ENCODE peak calls at places on chromosomes 3 and 15, in four cellular contexts. D is brain microvascular endothelial cell, Y is OCI-LY7, M is osteoblast. O is an unnamed sample.

GRCh38 chr3:77780621-77781020 is 740.7 kb downstream of the ROBO2 start:
- DNase-seq in D (no peak), Y (no peak), M (no peak), O (no peak)

GRCh38 chr15:87597346-87598052 is 659.0 kb downstream of the NTRK3 start:
- DNase-seq in M (no peak), Y (peak; percentile 1), D (no peak), O (no peak)

GRCh38 chr3:16498130-16498890 is 15.2 kb downstream of the RFTN1 start:
- DNase-seq in D (no peak), Y (peak; percentile 47), M (no peak), O (no peak)

GRCh38 chr15:33021806-33022389 is 172.6 kb downstream of the FMN1 start:
- DNase-seq in Y (peak; percentile 49), M (peak; percentile 93), D (peak; percentile 57), O (peak; percentile 62)

GRCh38 chr3:36729204-36730056 is 34.9 kb downstream of the DCLK3 start:
- DNase-seq in Y (peak; percentile 55), D (peak; percentile 31), M (no peak), O (peak; percentile 40)

GRCh38 chr3:101567528-101568317 is 6.1 kb downstream of the TRMT10C start:
- DNase-seq in Y (no peak), M (no peak), D (no peak), O (no peak)

GRCh38 chr3:181935915-181936314 is 224.2 kb downstream of the SOX2 start:
- DNase-seq in Y (peak; percentile 31), D (no peak), M (no peak), O (no peak)

GRCh38 chr15:101807345-101807945 is 4.1 kb downstream of the OR4F6 start:
- DNase-seq in M (no peak), Y (no peak), D (no peak), O (no peak)

GRCh38 chr3:75985432-75985831 is 200.1 kb upstream of the ZNF717 start:
- DNase-seq in D (no peak), Y (no peak), M (no peak), O (no peak)

GRCh38 chr3:61924065-61924740 is 362.8 kb downstream of the PTPRG start:
- DNase-seq in Y (no peak), D (no peak), M (no peak), O (no peak)

GRCh38 chr15:67116742-67117141 is 51.3 kb downstream of the SMAD3 start:
- DNase-seq in M (no peak), D (no peak), Y (no peak), O (no peak)

GRCh38 chr3:54830658-54831057 is 97.2 kb downstream of the LRTM1 start:
- DNase-seq in M (no peak), Y (peak; percentile 41), D (peak; percentile 14), O (peak; percentile 28)

GRCh38 chr15:72092011-72092410 is 25.9 kb downstream of the MYO9A start:
- DNase-seq in M (no peak), Y (no peak), D (no peak), O (no peak)

GRCh38 chr3:71127463-71128243 is 455.9 kb downstream of the FOXP1 start:
- DNase-seq in M (peak; percentile 55), Y (peak; percentile 44), D (peak; percentile 93), O (no peak)

GRCh38 chr15:67413770-67414429 is 107.0 kb upstream of the C15orf61 start:
- DNase-seq in Y (no peak), D (peak; percentile 48), M (peak; percentile 73), O (no peak)

GRCh38 chr15:71781965-71782265 is 28.4 kb upstream of the NR2E3 start:
- DNase-seq in D (no peak), Y (no peak), M (no peak), O (no peak)

GRCh38 chr3:39414421-39414907 is 7.9 kb downstream of the RPSA start:
- DNase-seq in Y (peak; percentile 38), M (no peak), D (no peak), O (no peak)

GRCh38 chr15:78537266-78537665 is 3.0 kb upstream of the PSMA4 start:
- DNase-seq in D (no peak), Y (no peak), M (no peak), O (no peak)

GRCh38 chr15:85979929-85980328 is 99.7 kb upstream of the AGBL1 start:
- DNase-seq in D (no peak), M (no peak), Y (no peak), O (no peak)

GRCh38 chr3:5295191-5295690 is 107.7 kb downstream of the EDEM1 start:
- DNase-seq in M (no peak), D (no peak), Y (no peak), O (no peak)

GRCh38 chr15:38843736-38844590 is 279.3 kb upstream of the RASGRP1 start:
- DNase-seq in M (peak; percentile 81), D (peak; percentile 61), Y (no peak), O (no peak)

GRCh38 chr3:185658504-185658912 is 72.4 kb downstream of the SENP2 start:
- DNase-seq in Y (no peak), D (peak; percentile 99), M (peak; percentile 88), O (no peak)

GRCh38 chr3:163196815-163197214 is 1700.2 kb downstream of the OTOL1 start:
- DNase-seq in Y (no peak), D (no peak), M (no peak), O (no peak)

GRCh38 chr15:40379853-40380252 is 2.7 kb upstream of the KNSTRN start:
- DNase-seq in M (peak; percentile 98), D (peak; percentile 95), Y (no peak), O (no peak)

GRCh38 chr3:135456182-135456790 is 509.2 kb upstream of the PPP2R3A start:
- DNase-seq in Y (no peak), M (no peak), D (no peak), O (no peak)

GRCh38 chr3:112776000-112776399 is 70.7 kb downstream of the CD200R1L start:
- DNase-seq in M (no peak), D (no peak), Y (no peak), O (no peak)

GRCh38 chr15:90547545-90547944 is 17.8 kb downstream of the CRTC3 start:
- DNase-seq in M (no peak), D (no peak), Y (no peak), O (no peak)

GRCh38 chr3:69425249-69425648 is 39.4 kb upstream of the FRMD4B start:
- DNase-seq in D (no peak), M (no peak), Y (peak; percentile 45), O (peak; percentile 46)

GRCh38 chr3:119257111-119257510 is 16.4 kb upstream of the B4GALT4 start:
- DNase-seq in D (no peak), Y (no peak), M (no peak), O (no peak)

GRCh38 chr15:70715840-70716510 is 47.4 kb downstream of the UACA start:
- DNase-seq in Y (no peak), M (peak; percentile 69), D (peak; percentile 49), O (no peak)

GRCh38 chr15:74175271-74176191 is 2.0 kb downstream of the ISLR start:
- DNase-seq in Y (no peak), M (no peak), D (no peak), O (no peak)

GRCh38 chr15:62739507-62739906 is 303.0 kb upstream of the TPM1 start:
- DNase-seq in Y (no peak), M (peak; percentile 89), D (peak; percentile 29), O (no peak)
- TF ChIP-seq CTCF in Y (no peak), M (no peak), D (no peak), O (no peak)

DNA sequence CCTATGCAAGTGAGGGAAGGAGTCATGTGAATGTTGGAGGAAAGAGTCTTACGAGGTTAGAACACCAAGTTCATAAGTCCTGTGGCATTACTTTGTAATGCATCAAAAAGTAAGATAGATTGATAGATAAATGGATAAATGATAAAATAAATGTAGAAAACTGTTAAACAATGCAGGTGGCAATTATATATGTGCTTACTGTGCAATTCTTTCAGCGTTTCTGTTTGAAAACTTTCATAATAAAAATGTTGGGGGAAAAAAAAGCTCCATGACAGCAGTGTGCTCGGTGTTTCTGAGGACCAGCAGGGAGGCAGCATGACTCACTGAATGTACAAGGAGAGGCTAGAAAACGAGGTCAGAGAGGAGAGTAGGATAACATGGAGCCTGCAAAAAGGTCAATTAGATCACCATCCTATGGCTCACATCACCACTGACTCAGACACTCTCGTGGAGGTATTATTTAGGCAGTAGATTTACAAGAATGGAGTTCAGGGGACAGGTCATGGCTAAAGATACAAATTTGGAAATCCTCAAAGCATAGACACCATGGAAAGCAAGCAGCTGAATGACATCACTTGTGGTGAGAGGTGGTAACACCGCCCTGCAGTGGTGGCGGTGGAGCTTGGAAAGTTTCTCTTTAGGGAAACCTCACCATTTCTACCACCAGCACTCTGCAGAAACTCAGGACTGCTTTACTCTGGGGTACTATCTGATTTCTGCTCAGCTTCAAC is 219.8 kb downstream of the CTNNB1 start:
- DNase-seq in M (peak; percentile 76), Y (no peak), D (peak; percentile 84), O (no peak)
- TF ChIP-seq CTCF in M (no peak), Y (no peak), D (peak; percentile 55), O (no peak)

DNA sequence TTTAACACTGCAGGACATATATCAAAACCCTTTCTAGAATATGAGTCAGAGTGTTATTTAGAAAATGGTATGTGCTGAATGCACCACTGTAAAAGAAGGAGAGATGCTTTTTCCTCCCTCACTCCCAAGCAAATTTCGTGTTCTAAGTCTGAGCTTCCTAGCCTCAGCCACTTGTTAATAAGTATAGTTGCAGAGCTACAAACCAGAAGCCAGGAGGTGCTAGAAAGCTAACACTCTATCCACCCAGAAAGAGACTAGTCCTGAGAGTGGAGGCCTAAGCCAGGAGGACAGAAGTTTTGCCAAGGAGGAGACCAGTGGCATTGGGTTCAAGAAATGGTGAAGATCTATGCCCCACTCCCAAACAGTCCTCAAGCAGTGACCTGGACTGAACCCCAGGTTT is 40.5 kb upstream of the GYG1 start:
- DNase-seq in D (no peak), M (peak; percentile 44), Y (peak; percentile 28), O (no peak)
- TF ChIP-seq CTCF in D (peak; percentile 49), M (peak; percentile 36), Y (peak; percentile 73), O (peak; percentile 41)

DNA sequence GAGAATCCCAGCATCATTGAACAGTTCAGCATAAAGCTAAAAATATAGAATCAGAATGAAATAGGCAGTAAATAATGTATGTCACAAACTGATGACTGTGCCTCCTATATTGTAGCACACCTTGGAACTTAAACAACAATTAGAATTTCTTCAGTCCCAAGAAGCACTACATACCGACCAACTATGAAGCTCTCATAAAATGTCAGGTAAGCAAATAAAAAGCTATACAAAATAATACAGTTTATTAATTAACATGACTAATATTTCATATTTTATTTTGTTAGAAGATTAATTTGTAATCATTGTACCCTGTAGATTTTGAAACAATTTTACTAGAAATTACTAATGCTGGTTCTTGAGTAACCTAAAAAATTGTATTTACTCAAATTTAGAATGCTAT is 85.1 kb upstream of the GK5 start:
- DNase-seq in M (no peak), D (no peak), Y (no peak), O (no peak)
- TF ChIP-seq CTCF in M (no peak), D (no peak), Y (no peak), O (no peak)

GRCh38 chr3:132211896-132212295 is 105.3 kb upstream of the ACP3 start:
- DNase-seq in D (no peak), Y (no peak), M (peak; percentile 2), O (no peak)

GRCh38 chr3:132205609-132206008 is 111.6 kb upstream of the ACP3 start:
- DNase-seq in D (no peak), Y (no peak), M (no peak), O (no peak)

GRCh38 chr3:132209860-132210259 is 107.3 kb upstream of the ACP3 start:
- DNase-seq in Y (no peak), D (no peak), M (no peak), O (no peak)

GRCh38 chr3:132210476-132211346 is 106.5 kb upstream of the ACP3 start:
- DNase-seq in M (no peak), Y (peak; percentile 21), D (no peak), O (no peak)
- TF ChIP-seq CTCF in M (peak; percentile 78), Y (peak; percentile 71), D (peak; percentile 72), O (peak; percentile 57)

O was measured in GM13977.